ENCODE peak calls at places on chromosomes 5 and 9, in four cellular contexts. L is AG09319, Z is germinal center, J is Right ventricle myocardium inferior. U is an unnamed sample.
A peak's percentile ranks its signal among the peaks of the same experiment; 100 is the strongest.

GRCh38 chr9:92759990-92760893 is 4.4 kb downstream of the BICD2 start:
- DNase-seq in J (peak; percentile 90), L (no peak), Z (no peak), U (no peak)

GRCh38 chr5:1548702-1549523 is 25.2 kb upstream of the LPCAT1 start:
- DNase-seq in J (no peak), L (no peak), Z (no peak), U (no peak)

GRCh38 chr5:32710335-32710858 is 724 bp upstream of the NPR3 start:
- DNase-seq in Z (no peak), L (no peak), J (peak; percentile 64), U (no peak)

GRCh38 chr9:130701059-130702022 is 7.8 kb downstream of the EXOSC2 start:
- DNase-seq in L (peak; percentile 77), Z (peak; percentile 46), J (peak; percentile 86), U (peak; percentile 86)

GRCh38 chr9:15136646-15137045 is 170.4 kb downstream of the TTC39B start:
- DNase-seq in L (no peak), J (no peak), Z (no peak), U (peak; percentile 13)

GRCh38 chr9:129235931-129236331 is 57.9 kb upstream of the IER5L start:
- DNase-seq in L (no peak), J (no peak), Z (no peak), U (no peak)

GRCh38 chr9:17315341-17315740 is 180.5 kb downstream of the CNTLN start:
- DNase-seq in Z (no peak), L (no peak), J (no peak), U (peak; percentile 58)

GRCh38 chr5:36162810-36163486 is 11.0 kb downstream of the SKP2 start:
- DNase-seq in L (no peak), J (no peak), Z (no peak), U (no peak)

GRCh38 chr5:88834499-88834898 is 48.5 kb downstream of the MEF2C start:
- DNase-seq in J (no peak), Z (no peak), L (no peak), U (no peak)

GRCh38 chr5:74516217-74516636 is 124.3 kb downstream of the ENC1 start:
- DNase-seq in Z (no peak), L (no peak), J (no peak), U (peak; percentile 86)

GRCh38 chr5:135880801-135881200 is 14.8 kb downstream of the IL9 start:
- DNase-seq in Z (no peak), J (no peak), L (no peak), U (no peak)

GRCh38 chr5:72238712-72239445 is 81.2 kb downstream of the MRPS27 start:
- DNase-seq in J (no peak), Z (no peak), L (no peak), U (no peak)

GRCh38 chr5:170121321-170121720 is 15.6 kb downstream of the FOXI1 start:
- DNase-seq in J (no peak), L (no peak), Z (no peak), U (peak; percentile 46)

GRCh38 chr5:127192836-127193341 is 97.7 kb upstream of the MEGF10 start:
- DNase-seq in L (no peak), Z (no peak), J (no peak), U (peak; percentile 2)

GRCh38 chr9:33476503-33476902 is 2.8 kb upstream of the NOL6 start:
- DNase-seq in J (no peak), L (no peak), Z (no peak), U (no peak)

GRCh38 chr9:26809795-26810194 is 82.8 kb downstream of the CAAP1 start:
- DNase-seq in J (no peak), L (peak; percentile 18), Z (no peak), U (peak; percentile 64)

GRCh38 chr5:158642852-158643251 is 456.9 kb downstream of the EBF1 start:
- DNase-seq in Z (no peak), L (no peak), J (no peak), U (no peak)

GRCh38 chr5:79774171-79774854 is 84.7 kb downstream of the CMYA5 start:
- DNase-seq in J (no peak), Z (no peak), L (no peak), U (peak; percentile 42)

GRCh38 chr5:98309785-98310566 is 463.5 kb upstream of the RGMB start:
- DNase-seq in J (no peak), Z (no peak), L (peak; percentile 69), U (peak; percentile 100)

GRCh38 chr5:151562019-151562707 is 29.0 kb downstream of the FAT2 start:
- DNase-seq in L (no peak), J (no peak), Z (no peak), U (no peak)

GRCh38 chr9:79573697-79573976 is 1.9 kb downstream of the TLE4 start:
- DNase-seq in Z (no peak), J (no peak), L (no peak), U (no peak)

GRCh38 chr5:169013846-169014245 is 287.1 kb downstream of the SLIT3 start:
- DNase-seq in Z (no peak), J (no peak), L (no peak), U (no peak)

GRCh38 chr9:22111871-22112247 is 102.8 kb upstream of the CDKN2B start:
- DNase-seq in Z (no peak), L (no peak), J (no peak), U (peak; percentile 90)

GRCh38 chr9:21747171-21747570 is 55.3 kb upstream of the MTAP start:
- DNase-seq in J (no peak), L (peak; percentile 19), Z (no peak), U (peak; percentile 47)

U was measured in EH.